ENCODE peak calls at places on chromosomes 12 and 14, in five cellular contexts. K, J, F, N and D are unnamed samples.

GRCh38 chr12:132432721-132433577 is 57.0 kb upstream of the FBRSL1 start:
- DNase-seq in K (peak; percentile 37), J (no peak), F (no peak), N (no peak), D (peak; percentile 67)

GRCh38 chr12:64780531-64781373 is 21.5 kb upstream of the GNS start:
- DNase-seq in K (peak; percentile 44), J (peak; percentile 52), F (peak; percentile 81), N (no peak), D (no peak)

GRCh38 chr12:101599771-101600486 is 5.2 kb downstream of the MYBPC1 start:
- DNase-seq in K (no peak), J (no peak), F (no peak), N (no peak), D (no peak)

GRCh38 chr12:14185441-14186192 is 179.9 kb upstream of the ATF7IP start:
- DNase-seq in K (no peak), J (peak; percentile 73), F (peak; percentile 81), N (peak; percentile 60), D (no peak)

GRCh38 chr12:155006-155405 is 59.0 kb downstream of the SLC6A12 start:
- DNase-seq in K (no peak), J (no peak), F (no peak), N (no peak), D (no peak)

GRCh38 chr12:95216704-95217376 is 427 bp downstream of the FGD6 start:
- DNase-seq in K (no peak), J (no peak), F (no peak), N (no peak), D (no peak)

GRCh38 chr12:28346567-28346966 is 156.3 kb downstream of the CCDC91 start:
- DNase-seq in K (no peak), J (no peak), F (no peak), N (no peak), D (no peak)

GRCh38 chr14:72887514-72887913 is 6.4 kb downstream of the DPF3 start:
- DNase-seq in K (no peak), J (no peak), F (no peak), N (no peak), D (no peak)

GRCh38 chr12:10807186-10807585 is at the start of gene TAS2R8:
- DNase-seq in K (no peak), J (no peak), F (no peak), N (no peak), D (no peak)

GRCh38 chr12:44709166-44709565 is 166.9 kb downstream of the NELL2 start:
- DNase-seq in K (no peak), J (no peak), F (no peak), N (no peak), D (no peak)

GRCh38 chr12:121284551-121285390 is 11.7 kb downstream of the CAMKK2 start:
- DNase-seq in K (no peak), J (no peak), F (no peak), N (no peak), D (no peak)
- H3K27ac ChIP-seq in K (no peak overlapping the region), J (peak overlapping the region; percentile 48), F (no peak overlapping the region), N (no peak overlapping the region), D (peak overlapping the region; percentile 11)

GRCh38 chr14:103279129-103280025 is 54.7 kb upstream of the EIF5 start:
- DNase-seq in K (peak; percentile 34), J (no peak), F (peak; percentile 42), N (no peak), D (no peak)

GRCh38 chr14:103273145-103273846 is 60.7 kb upstream of the EIF5 start:
- DNase-seq in K (peak; percentile 22), J (no peak), F (no peak), N (no peak), D (no peak)

GRCh38 chr14:103275000-103275399 is 59.0 kb upstream of the EIF5 start:
- DNase-seq in K (no peak), J (no peak), F (no peak), N (no peak), D (no peak)

GRCh38 chr14:103271189-103271588 is 62.8 kb upstream of the EIF5 start:
- DNase-seq in K (no peak), J (no peak), F (no peak), N (no peak), D (no peak)

DNA sequence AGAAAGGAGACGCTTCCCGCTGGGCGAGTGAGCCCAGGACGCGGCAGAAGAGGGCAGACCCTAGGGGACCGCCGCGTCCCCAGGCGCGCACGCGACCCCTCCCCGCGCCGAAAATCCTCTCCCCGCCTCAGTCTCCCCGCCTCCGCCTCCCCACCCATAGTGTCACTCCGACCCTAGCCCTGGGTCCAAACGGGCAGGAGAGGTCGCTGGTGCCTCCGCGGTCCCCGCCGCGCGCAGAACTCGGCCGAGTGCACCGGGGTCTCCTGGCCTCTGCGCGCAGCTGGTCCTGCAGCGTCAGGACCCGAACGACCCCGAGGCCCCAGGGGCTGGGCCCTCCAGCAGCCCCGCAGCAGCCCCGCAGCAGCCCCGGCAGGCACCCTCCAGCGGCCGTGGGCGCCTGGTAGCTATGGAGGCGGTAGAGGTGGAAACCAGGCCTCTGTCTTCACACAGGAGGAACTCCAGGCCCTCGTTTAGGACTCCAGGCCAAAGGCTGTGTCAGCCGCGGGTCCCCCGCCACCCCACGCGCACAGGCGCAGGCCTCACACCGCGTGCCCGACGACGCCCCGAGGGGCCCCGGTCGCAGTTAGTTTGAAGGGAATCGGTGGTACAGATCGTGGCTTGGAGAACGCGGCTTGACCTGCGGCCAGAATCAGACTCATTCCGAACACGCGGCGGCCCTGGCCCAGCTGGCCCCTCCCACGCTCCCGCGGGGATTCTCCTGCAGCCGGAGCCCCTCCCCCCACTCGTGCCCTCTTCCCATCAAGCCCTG is 60.0 kb upstream of the EIF5 start:
- DNase-seq in K (peak; percentile 28), J (no peak), F (no peak), N (no peak), D (no peak)
- H3K4me3 ChIP-seq in K (peak overlapping the region; percentile 65), J (no peak overlapping the region), F (no peak overlapping the region), N (no peak overlapping the region), D (no peak overlapping the region)

DNA sequence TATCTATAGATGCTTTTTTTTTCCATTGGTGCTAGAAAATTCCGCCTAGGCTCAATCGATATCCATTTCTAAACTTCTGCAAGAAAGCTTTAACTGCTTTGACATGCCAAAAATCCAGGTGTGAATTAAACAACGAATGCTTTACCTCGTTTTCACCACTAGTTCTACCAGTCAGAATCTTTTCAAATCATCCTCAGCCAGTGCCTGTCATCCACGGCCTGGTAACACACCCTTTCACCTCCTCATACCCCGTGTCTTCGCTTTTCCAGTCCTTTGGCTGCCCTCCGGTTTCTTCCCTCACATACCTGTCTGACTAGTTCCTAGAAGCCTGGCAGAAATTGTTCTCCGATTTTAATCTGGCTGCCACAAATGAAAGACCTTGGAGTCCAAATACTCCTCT is 1.4 kb upstream of the PHC1 start:
- DNase-seq in K (no peak), J (no peak), F (peak; percentile 42), N (no peak), D (no peak)
- H3K27ac ChIP-seq in K (no peak overlapping the region), J (peak overlapping the region; percentile 89), F (peak overlapping the region; percentile 91), N (peak overlapping the region; percentile 93), D (peak overlapping the region; percentile 85)

DNA sequence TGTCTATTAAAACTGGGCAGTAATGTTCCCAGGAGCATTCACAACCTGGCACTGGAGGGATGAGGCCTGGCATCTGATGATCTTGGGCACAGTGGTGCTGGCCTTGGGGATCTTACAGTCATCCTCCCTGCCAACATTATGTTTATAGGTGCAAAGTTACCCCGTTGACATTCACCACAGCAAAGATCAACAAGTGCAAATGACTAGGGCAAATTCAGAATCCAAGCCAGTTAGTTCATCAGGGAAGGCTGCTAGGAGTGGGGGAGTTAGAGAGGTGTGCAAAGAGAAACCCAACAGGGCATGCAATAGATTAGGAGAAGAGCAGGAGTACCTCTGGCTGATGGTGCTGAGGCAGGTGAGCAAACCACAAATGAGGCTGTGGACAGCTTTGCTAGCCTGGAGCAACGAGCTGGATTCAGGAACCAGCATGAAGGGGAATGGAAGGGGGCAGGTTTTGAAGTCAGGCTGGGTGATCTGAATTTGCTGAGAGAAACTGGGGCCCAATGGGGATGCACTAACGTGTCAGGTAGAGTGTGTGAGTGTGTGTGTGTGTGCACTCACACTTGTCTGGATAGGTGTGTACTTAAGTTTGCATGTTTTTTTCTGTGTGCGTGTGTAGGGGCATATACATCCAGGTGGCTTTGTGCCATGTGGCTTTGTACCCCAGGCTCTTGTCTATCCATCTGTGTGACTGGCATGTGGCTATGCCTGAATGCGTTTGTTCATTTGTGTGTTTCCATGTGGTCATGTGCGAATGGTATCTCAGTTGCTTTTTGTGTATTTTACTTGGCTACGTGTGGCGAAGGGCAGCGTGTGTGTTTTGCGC is 1.6 kb downstream of the CISTR start:
- DNase-seq in K (no peak), J (no peak), F (no peak), N (no peak), D (no peak)
- H3K4me3 ChIP-seq in K (peak overlapping the region; percentile 70), J (no peak overlapping the region), F (peak overlapping the region; percentile 67), N (no peak overlapping the region), D (peak overlapping the region; percentile 55)

GRCh38 chr12:51827925-51828818 is 20.3 kb downstream of the FIGNL2 start:
- DNase-seq in K (no peak), J (no peak), F (no peak), N (no peak), D (no peak)

GRCh38 chr12:51826881-51827280 is 21.6 kb downstream of the FIGNL2 start:
- DNase-seq in K (no peak), J (no peak), F (no peak), N (no peak), D (no peak)

GRCh38 chr12:51832708-51833107 is 15.8 kb downstream of the FIGNL2 start:
- DNase-seq in K (no peak), J (no peak), F (no peak), N (no peak), D (no peak)

GRCh38 chr12:51828951-51829581 is 19.5 kb downstream of the FIGNL2 start:
- DNase-seq in K (no peak), J (no peak), F (peak; percentile 95), N (no peak), D (no peak)

GRCh38 chr12:51829641-51830040 is 18.9 kb downstream of the FIGNL2 start:
- DNase-seq in K (no peak), J (no peak), F (no peak), N (no peak), D (no peak)
- H3K27ac ChIP-seq in K (no peak overlapping the region), J (no peak overlapping the region), F (peak overlapping the region; percentile 73), N (no peak overlapping the region), D (no peak overlapping the region)

DNA sequence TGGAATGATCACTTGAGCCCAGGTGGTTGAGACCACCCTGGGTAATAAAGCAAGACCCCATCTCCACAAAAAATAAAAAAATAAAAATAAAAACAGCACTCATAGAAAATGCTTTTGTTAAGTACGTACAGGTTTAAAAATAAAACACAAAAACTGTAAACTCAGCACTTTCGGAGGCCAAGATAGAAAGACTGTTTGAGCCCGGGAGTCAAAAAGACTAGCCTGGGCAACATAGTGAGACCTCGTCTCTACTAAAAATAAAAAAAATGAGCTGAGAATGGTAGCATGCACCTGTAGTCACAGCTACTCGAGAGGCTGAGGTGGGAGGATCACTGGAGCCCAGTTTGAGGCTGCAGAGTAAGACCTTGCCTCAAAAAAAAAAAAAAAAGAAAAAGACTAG is 7.5 kb downstream of the ATP6V1D start:
- DNase-seq in K (no peak), J (no peak), F (no peak), N (no peak), D (no peak)
- H3K4me3 ChIP-seq in K (no peak overlapping the region), J (no peak overlapping the region), F (no peak overlapping the region), N (no peak overlapping the region), D (no peak overlapping the region)

DNA sequence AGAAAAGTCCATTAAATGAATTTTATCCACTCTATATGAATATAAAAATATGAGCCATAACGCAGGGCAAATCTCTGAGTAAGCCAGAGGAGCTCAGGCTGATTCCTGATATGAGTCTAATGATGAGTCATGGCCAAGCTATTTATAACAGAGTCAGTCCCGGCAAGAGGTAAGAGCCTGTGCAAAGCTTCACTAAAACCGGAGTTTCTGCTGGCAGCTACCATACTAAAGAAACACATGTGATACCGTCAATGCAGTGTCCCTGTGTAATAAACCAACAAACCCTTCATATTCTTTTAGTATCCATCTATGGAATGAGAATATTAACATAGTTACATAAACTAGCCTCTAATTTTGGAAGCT is 319.4 kb downstream of the KCNC2 start:
- DNase-seq in K (no peak), J (peak; percentile 65), F (no peak), N (no peak), D (no peak)
- H3K27ac ChIP-seq in K (no peak overlapping the region), J (no peak overlapping the region), F (no peak overlapping the region), N (no peak overlapping the region), D (peak overlapping the region; percentile 5)

GRCh38 chr14:101875726-101876268 is 88.6 kb upstream of the DYNC1H1 start:
- DNase-seq in K (no peak), J (no peak), F (no peak), N (no peak), D (no peak)
- H3K4me3 ChIP-seq in K (no peak overlapping the region), J (no peak overlapping the region), F (no peak overlapping the region), N (no peak overlapping the region), D (no peak overlapping the region)